ENCODE peak calls at places on chromosomes 1 and 21, in eight cellular contexts. S is stomach; W is CD4-positive, CD25-positive, alpha-beta regulatory T cell; J is PC-3; L is upper lobe of left lung; I is IMR-90; T is spleen; B is colonic mucosa. O is an unnamed sample.

GRCh38 chr1:25821630-25822091 is 1.9 kb downstream of the MTFR1L start:
- DNase-seq in S (no peak), W (no peak), J (peak; percentile 25), L (peak; percentile 44), I (peak; percentile 62), T (no peak), B (no peak), O (peak; percentile 15)

GRCh38 chr1:114341886-114342285 is 169.1 kb downstream of the TRIM33 start:
- DNase-seq in S (no peak), W (no peak), J (no peak), L (no peak), I (no peak), T (no peak), B (no peak), O (peak; percentile 69)

GRCh38 chr1:226982451-226983177 is 42.5 kb downstream of the COQ8A start:
- DNase-seq in S (no peak), W (no peak), J (no peak), L (no peak), I (no peak), T (peak; percentile 73), B (no peak), O (no peak)

GRCh38 chr1:2594001-2594640 is 7.5 kb downstream of the PRXL2B start:
- DNase-seq in S (peak; percentile 77), W (no peak), J (peak; percentile 19), L (peak; percentile 59), I (no peak), T (peak; percentile 88), B (peak; percentile 74), O (peak; percentile 44)

GRCh38 chr21:9760398-9761074 is 760.8 kb upstream of the TPTE start:
- DNase-seq in S (no peak), W (no peak), J (no peak), L (no peak), I (no peak), T (no peak), B (no peak), O (no peak)

GRCh38 chr1:25971882-25972180 is 26.0 kb downstream of the PAFAH2 start:
- DNase-seq in S (no peak), W (no peak), J (no peak), L (no peak), I (no peak), T (no peak), B (no peak), O (no peak)

GRCh38 chr1:90779573-90779972 is 62.5 kb upstream of the BARHL2 start:
- DNase-seq in S (no peak), W (no peak), J (no peak), L (no peak), I (no peak), T (no peak), B (no peak), O (no peak)

GRCh38 chr1:26733982-26734381 is 38.2 kb downstream of the ARID1A start:
- DNase-seq in S (no peak), W (no peak), J (peak; percentile 86), L (no peak), I (peak; percentile 72), T (no peak), B (no peak), O (peak; percentile 70)

GRCh38 chr1:46461017-46461808 is 28.4 kb upstream of the DMBX1 start:
- DNase-seq in S (no peak), W (no peak), J (no peak), L (no peak), I (no peak), T (no peak), B (no peak), O (no peak)

GRCh38 chr1:230313453-230314141 is 112.5 kb downstream of the PGBD5 start:
- DNase-seq in S (no peak), W (no peak), J (no peak), L (no peak), I (no peak), T (no peak), B (no peak), O (no peak)

GRCh38 chr1:18482721-18483425 is 2.1 kb downstream of the KLHDC7A start:
- DNase-seq in S (no peak), W (no peak), J (no peak), L (no peak), I (no peak), T (peak; percentile 68), B (no peak), O (no peak)

GRCh38 chr1:19577001-19577400 is 67.1 kb upstream of the NBL1 start:
- DNase-seq in S (no peak), W (no peak), J (no peak), L (no peak), I (peak; percentile 11), T (no peak), B (no peak), O (no peak)

GRCh38 chr1:94245747-94246438 is 8.5 kb upstream of the ARHGAP29 start:
- DNase-seq in S (no peak), W (no peak), J (peak; percentile 46), L (no peak), I (peak; percentile 37), T (no peak), B (no peak), O (peak; percentile 41)

GRCh38 chr1:20683614-20684013 is 22.4 kb upstream of the DDOST start:
- DNase-seq in S (no peak), W (no peak), J (no peak), L (no peak), I (no peak), T (no peak), B (no peak), O (no peak)

GRCh38 chr1:5915587-5916571 is 76.3 kb downstream of the NPHP4 start:
- DNase-seq in S (no peak), W (no peak), J (peak; percentile 69), L (no peak), I (peak; percentile 65), T (no peak), B (no peak), O (peak; percentile 81)

GRCh38 chr21:41653944-41654625 is 112.8 kb downstream of the RIPK4 start:
- DNase-seq in S (no peak), W (no peak), J (peak; percentile 45), L (no peak), I (peak; percentile 50), T (no peak), B (no peak), O (peak; percentile 76)

GRCh38 chr21:41656946-41657525 is 109.8 kb downstream of the RIPK4 start:
- DNase-seq in S (no peak), W (no peak), J (peak; percentile 19), L (no peak), I (no peak), T (peak; percentile 40), B (no peak), O (no peak)

GRCh38 chr21:41658321-41658720 is 108.5 kb downstream of the RIPK4 start:
- DNase-seq in S (no peak), W (no peak), J (no peak), L (peak; percentile 18), I (no peak), T (peak; percentile 38), B (no peak), O (no peak)

GRCh38 chr21:41653243-41653943 is 113.5 kb downstream of the RIPK4 start:
- DNase-seq in S (no peak), W (no peak), J (no peak), L (no peak), I (no peak), T (peak; percentile 56), B (no peak), O (no peak)

GRCh38 chr21:41655259-41655658 is 111.6 kb downstream of the RIPK4 start:
- DNase-seq in S (no peak), W (no peak), J (no peak), L (no peak), I (no peak), T (no peak), B (no peak), O (no peak)
- H3K4me1 ChIP-seq in S (peaks cover 24% of the 10 kb centered on the region), W (no peaks in the 10 kb centered on the region), J (peaks cover 39% of the 10 kb centered on the region), L (peaks cover 9% of the 10 kb centered on the region), I (peaks cover 7% of the 10 kb centered on the region), T (peaks cover 15% of the 10 kb centered on the region), B (no peaks in the 10 kb centered on the region), O (peaks cover 34% of the 10 kb centered on the region)

GRCh38 chr1:109984456-109985250 is at the start of gene AHCYL1:
- DNase-seq in S (peak; percentile 100), W (peak; percentile 99), J (peak; percentile 99), L (peak; percentile 100), I (peak; percentile 99), T (peak; percentile 100), B (peak; percentile 99), O (peak; percentile 100)

GRCh38 chr1:109985251-109986053 is 887 bp downstream of the AHCYL1 start:
- DNase-seq in S (peak; percentile 27), W (no peak), J (peak; percentile 7), L (no peak), I (no peak), T (no peak), B (peak; percentile 44), O (peak; percentile 40)

GRCh38 chr1:109984190-109984455 is 442 bp upstream of the AHCYL1 start:
- DNase-seq in S (no peak), W (no peak), J (peak; percentile 23), L (no peak), I (peak; percentile 34), T (no peak), B (no peak), O (no peak)

GRCh38 chr1:109988349-109988914 is 3.9 kb downstream of the AHCYL1 start:
- DNase-seq in S (no peak), W (no peak), J (no peak), L (no peak), I (no peak), T (no peak), B (no peak), O (no peak)

GRCh38 chr1:109986054-109986444 is 1.5 kb downstream of the AHCYL1 start:
- DNase-seq in S (no peak), W (no peak), J (no peak), L (no peak), I (no peak), T (no peak), B (no peak), O (no peak)
- H3K4me3 ChIP-seq in S (peak overlapping the region; percentile 66), W (peak overlapping the region; percentile 83), J (peak overlapping the region; percentile 84), L (peak overlapping the region; percentile 67), I (peak overlapping the region; percentile 63), T (no peak overlapping the region), B (peak overlapping the region; percentile 85), O (peak overlapping the region; percentile 90)

GRCh38 chr1:10212476-10212875 is 2.1 kb downstream of the KIF1B start:
- DNase-seq in S (no peak), W (no peak), J (no peak), L (no peak), I (no peak), T (no peak), B (no peak), O (no peak)
- H3K4me1 ChIP-seq in S (peaks cover 71% of the 10 kb centered on the region), W (peaks cover 16% of the 10 kb centered on the region), J (peaks cover 18% of the 10 kb centered on the region), L (peaks cover 44% of the 10 kb centered on the region), I (peaks cover 11% of the 10 kb centered on the region), T (peaks cover 66% of the 10 kb centered on the region), B (no peaks in the 10 kb centered on the region), O (peaks cover 38% of the 10 kb centered on the region)

DNA sequence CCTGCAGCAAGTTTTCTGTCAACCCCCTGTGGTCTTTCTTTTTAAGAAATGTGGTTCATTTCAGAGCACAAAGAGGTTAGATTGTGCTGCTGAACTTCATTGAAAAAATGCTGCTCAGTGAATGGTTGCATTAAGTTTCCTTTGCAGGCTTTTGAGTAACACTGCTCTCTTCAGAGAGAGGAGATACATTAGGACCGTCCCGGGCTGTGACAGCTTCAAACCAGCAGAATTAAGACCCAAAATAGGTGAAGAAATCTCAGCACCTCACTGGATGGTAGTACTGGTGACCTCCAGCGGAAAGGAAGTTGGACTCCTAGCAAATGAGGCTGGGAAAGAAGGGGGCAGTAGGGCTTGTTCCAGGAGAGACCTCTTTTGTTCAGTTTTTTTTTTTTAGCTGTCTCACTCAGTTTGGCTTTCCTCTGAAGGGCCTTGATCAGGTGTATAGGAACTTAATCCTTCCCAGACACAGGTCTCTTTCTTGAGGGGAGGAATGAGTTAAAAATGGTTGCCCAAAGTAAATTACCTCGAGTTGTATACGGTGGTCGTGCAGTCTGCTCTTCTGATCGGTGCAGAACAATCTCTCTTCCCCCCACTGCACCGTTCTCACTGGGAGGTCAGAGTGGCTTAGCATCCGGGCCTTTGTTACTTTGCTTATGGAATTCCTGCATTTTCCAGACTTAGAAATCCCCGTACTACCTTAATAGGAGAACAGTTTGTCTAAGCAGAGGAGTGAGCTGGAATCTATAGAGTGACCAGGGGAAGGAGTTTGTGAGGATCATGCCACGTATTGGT is 81.0 kb downstream of the NDUFS5 start:
- DNase-seq in S (no peak), W (no peak), J (no peak), L (no peak), I (no peak), T (no peak), B (no peak), O (no peak)
- H3K4me3 ChIP-seq in S (peak overlapping the region; percentile 93), W (no peak overlapping the region), J (peak overlapping the region; percentile 86), L (peak overlapping the region; percentile 93), I (peak overlapping the region; percentile 95), T (peak overlapping the region; percentile 66), B (peak overlapping the region; percentile 75), O (peak overlapping the region; percentile 87)